ENCODE peak calls at places on chromosome 1, in nine cellular contexts. L, W, I, Z, P, T, C, A and Q are unnamed samples.

GRCh38 chr1:201022824-201023516 is 544 bp downstream of the KIF21B start:
- DNase-seq in P (peak), W (peak), I (peak), L (no peak), A (no peak), Z (no peak), C (no peak), T (peak), Q (peak)

GRCh38 chr1:23801876-23802275 is 1.3 kb upstream of the GALE start:
- DNase-seq in L (no peak), W (no peak), T (no peak), P (no peak), C (no peak), I (no peak), A (no peak), Z (no peak), Q (no peak)

GRCh38 chr1:115313173-115313572 is 24.9 kb downstream of the NGF start:
- DNase-seq in Z (no peak), P (no peak), A (no peak), C (no peak), L (no peak), W (no peak), I (no peak), T (no peak), Q (no peak)

GRCh38 chr1:100539836-100540536 is 2.0 kb downstream of the GPR88 start:
- DNase-seq in P (no peak), Z (peak), T (peak), I (no peak), W (no peak), L (no peak), A (no peak), C (peak), Q (peak)

GRCh38 chr1:211155040-211155439 is 21.1 kb upstream of the KCNH1 start:
- DNase-seq in I (no peak), T (no peak), P (no peak), W (no peak), L (no peak), Z (no peak), C (no peak), A (no peak), Q (no peak)

GRCh38 chr1:52413410-52414104 is 9.2 kb downstream of the PRPF38A start:
- DNase-seq in C (peak), T (no peak), W (no peak), A (no peak), P (no peak), Z (no peak), I (no peak), L (no peak), Q (no peak)

GRCh38 chr1:9505142-9505541 is 34.1 kb upstream of the SLC25A33 start:
- DNase-seq in I (no peak), W (no peak), C (no peak), L (no peak), Z (no peak), P (no peak), A (no peak), T (no peak), Q (no peak)

GRCh38 chr1:22451702-22452400 is at the start of gene ZBTB40:
- DNase-seq in C (peak), L (peak), W (peak), T (peak), I (peak), P (peak), Z (peak), A (peak), Q (peak)

GRCh38 chr1:9309991-9310390 is 17.3 kb downstream of the SPSB1 start:
- DNase-seq in A (no peak), P (no peak), T (no peak), W (no peak), L (no peak), I (no peak), Z (no peak), C (no peak), Q (no peak)